ENCODE peak calls at places on chromosomes 11 and 22, in eight cellular contexts. D, F, O, N, U, H, Q and J are unnamed samples.

GRCh38 chr11:85647078-85647477 is 689 bp upstream of the TMEM126A start:
- DNase-seq in D (no peak), F (no peak), O (no peak), N (no peak), U (no peak), H (no peak), Q (no peak), J (no peak)

GRCh38 chr11:36056160-36056751 is 112.4 kb downstream of the LDLRAD3 start:
- DNase-seq in D (peak), F (peak), O (no peak), N (no peak), U (no peak), H (peak), Q (no peak), J (no peak)

GRCh38 chr11:47440054-47440476 is 8.9 kb downstream of the RAPSN start:
- DNase-seq in D (no peak), F (no peak), O (no peak), N (no peak), U (no peak), H (no peak), Q (no peak), J (no peak)

GRCh38 chr22:37581534-37581933 is 1.6 kb upstream of the LGALS2 start:
- DNase-seq in D (peak), F (no peak), O (peak), N (no peak), U (no peak), H (no peak), Q (no peak), J (peak)

GRCh38 chr11:111663820-111664219 is 61.6 kb downstream of the SIK2 start:
- DNase-seq in D (peak), F (no peak), O (peak), N (no peak), U (no peak), H (peak), Q (no peak), J (peak)

GRCh38 chr11:32005786-32006406 is 85.0 kb upstream of the RCN1 start:
- DNase-seq in D (no peak), F (no peak), O (no peak), N (no peak), U (no peak), H (no peak), Q (no peak), J (no peak)

GRCh38 chr22:24187731-24188644 is 6.7 kb downstream of the SUSD2 start:
- DNase-seq in D (no peak), F (no peak), O (no peak), N (no peak), U (no peak), H (no peak), Q (no peak), J (peak)

GRCh38 chr22:26295583-26296126 is 126.4 kb downstream of the SEZ6L start:
- DNase-seq in D (no peak), F (no peak), O (no peak), N (no peak), U (no peak), H (no peak), Q (no peak), J (no peak)

GRCh38 chr11:68328374-68329091 is 16.1 kb downstream of the LRP5 start:
- DNase-seq in D (peak), F (peak), O (peak), N (peak), U (no peak), H (no peak), Q (no peak), J (peak)

GRCh38 chr11:75625970-75626691 is 42.7 kb downstream of the MAP6 start:
- DNase-seq in D (no peak), F (no peak), O (no peak), N (no peak), U (no peak), H (peak), Q (no peak), J (no peak)

GRCh38 chr22:35230839-35231584 is 26.3 kb upstream of the HMGXB4 start:
- DNase-seq in D (no peak), F (no peak), O (no peak), N (no peak), U (no peak), H (no peak), Q (peak), J (no peak)

GRCh38 chr11:75150079-75150478 is 828 bp upstream of the SLCO2B1 start:
- DNase-seq in D (no peak), F (no peak), O (no peak), N (no peak), U (no peak), H (no peak), Q (no peak), J (no peak)

GRCh38 chr22:31491218-31491962 is 1.7 kb upstream of the EIF4ENIF1 start:
- DNase-seq in D (no peak), F (no peak), O (no peak), N (no peak), U (no peak), H (no peak), Q (no peak), J (no peak)